ENCODE peak calls at places on chromosome 4, in five cellular contexts. X is HCT116, I is heart left ventricle, U is gastrocnemius medialis, D is transverse colon. T is an unnamed sample.
A peak's percentile ranks its signal among the peaks of the same experiment; 100 is the strongest.

GRCh38 chr4:142416121-142416520 is 430.0 kb downstream of the INPP4B start:
- DNase-seq in X (no peak), I (no peak), U (no peak), D (no peak), T (no peak)

GRCh38 chr4:1061372-1061700 is 49.9 kb downstream of the FGFRL1 start:
- DNase-seq in X (no peak), I (no peak), U (no peak), D (no peak), T (no peak)

GRCh38 chr4:139077567-139078355 is 62.2 kb downstream of the NOCT start:
- DNase-seq in X (no peak), I (no peak), U (no peak), D (no peak), T (no peak)

GRCh38 chr4:2934813-2935761 is 28.1 kb downstream of the NOP14 start:
- DNase-seq in X (peak; percentile 77), I (peak; percentile 96), U (peak; percentile 92), D (peak; percentile 98), T (peak; percentile 94)

GRCh38 chr4:99861120-99861905 is 32.9 kb downstream of the LAMTOR3 start:
- DNase-seq in X (no peak), I (no peak), U (no peak), D (no peak), T (no peak)

GRCh38 chr4:84647307-84647884 is 64.5 kb downstream of the CDS1 start:
- DNase-seq in X (no peak), I (no peak), U (no peak), D (no peak), T (no peak)

GRCh38 chr4:142530724-142531123 is 315.4 kb downstream of the INPP4B start:
- DNase-seq in X (no peak), I (no peak), U (no peak), D (no peak), T (no peak)

GRCh38 chr4:140238353-140239041 is 84.5 kb upstream of the MAML3 start:
- DNase-seq in X (no peak), I (peak; percentile 86), U (peak; percentile 90), D (peak; percentile 84), T (peak; percentile 93)

GRCh38 chr4:142705820-142706219 is 140.3 kb downstream of the INPP4B start:
- DNase-seq in X (no peak), I (no peak), U (no peak), D (no peak), T (no peak)

GRCh38 chr4:87126056-87126455 is 94.4 kb downstream of the KLHL8 start:
- DNase-seq in X (no peak), I (no peak), U (no peak), D (no peak), T (no peak)
- H3K36me3 ChIP-seq in X (no peaks in the 10 kb centered on the region), I (peaks cover 26% of the 10 kb centered on the region), U (no peaks in the 10 kb centered on the region), D (no peaks in the 10 kb centered on the region), T (no peaks in the 10 kb centered on the region)

GRCh38 chr4:103098746-103099421 is 750 bp downstream of the BDH2 start:
- DNase-seq in X (no peak), I (no peak), U (no peak), D (no peak), T (no peak)
- H3K4me3 ChIP-seq in X (no peak overlapping the region), I (peak overlapping the region; percentile 52), U (peak overlapping the region; percentile 62), D (peak overlapping the region; percentile 48), T (peak overlapping the region; percentile 43)

DNA sequence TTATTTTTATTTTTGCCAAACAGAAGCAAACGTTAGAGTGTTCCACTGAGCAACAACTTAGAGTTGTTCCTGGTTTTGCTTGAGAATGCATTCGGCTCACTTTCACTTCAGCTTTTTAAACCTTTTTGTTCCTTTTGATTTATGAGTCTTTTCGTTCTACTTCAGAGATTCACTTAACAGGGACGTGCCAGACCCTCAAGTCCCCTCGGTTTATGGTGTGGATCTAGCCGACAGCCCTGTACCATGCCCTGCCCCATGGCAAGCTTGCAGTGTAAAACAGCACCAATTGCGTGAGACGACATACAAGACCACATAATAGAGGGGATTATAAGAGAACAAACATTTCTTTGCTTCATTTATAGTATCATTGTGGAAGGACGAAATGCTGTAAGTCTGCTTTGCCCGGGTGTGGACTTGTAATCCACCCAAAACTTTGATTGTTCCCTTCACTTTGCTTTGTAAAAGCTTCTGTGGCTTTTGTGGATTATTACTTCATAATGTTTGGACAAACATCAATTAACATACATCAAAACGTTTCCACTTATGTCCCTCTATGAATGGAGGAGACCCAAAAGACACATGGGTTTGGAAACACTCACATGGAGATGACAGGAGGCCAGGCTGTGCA is 415.3 kb downstream of the SPRY1 start:
- DNase-seq in X (no peak), I (no peak), U (no peak), D (no peak), T (no peak)
- TF ChIP-seq POLR2A in X (no peak), I (no peak), U (no peak), D (no peak), T (no peak)

GRCh38 chr4:6999172-7000086 is 43.7 kb upstream of the TADA2B start:
- DNase-seq in X (peak; percentile 78), I (no peak), U (no peak), D (no peak), T (no peak)

GRCh38 chr4:7000421-7001176 is 42.6 kb upstream of the TADA2B start:
- DNase-seq in X (no peak), I (no peak), U (no peak), D (no peak), T (no peak)

GRCh38 chr4:7003176-7003878 is 39.8 kb upstream of the TADA2B start:
- DNase-seq in X (no peak), I (no peak), U (peak; percentile 61), D (no peak), T (no peak)

GRCh38 chr4:7002336-7002735 is 40.8 kb upstream of the TADA2B start:
- DNase-seq in X (no peak), I (no peak), U (no peak), D (no peak), T (no peak)

GRCh38 chr4:7001271-7001670 is 41.9 kb upstream of the TADA2B start:
- DNase-seq in X (no peak), I (no peak), U (no peak), D (no peak), T (no peak)
- H3K36me3 ChIP-seq in X (peaks cover 14% of the 10 kb centered on the region), I (peaks cover 29% of the 10 kb centered on the region), U (no peaks in the 10 kb centered on the region), D (no peaks in the 10 kb centered on the region), T (no peaks in the 10 kb centered on the region)

GRCh38 chr4:80266902-80267380 is 477 bp downstream of the FGF5 start:
- DNase-seq in X (no peak), I (no peak), U (no peak), D (no peak), T (no peak)

GRCh38 chr4:80266267-80266901 is at the start of gene FGF5:
- DNase-seq in X (no peak), I (peak; percentile 36), U (no peak), D (peak; percentile 36), T (peak; percentile 46)

GRCh38 chr4:80270321-80270720 is 3.9 kb downstream of the FGF5 start:
- DNase-seq in X (no peak), I (no peak), U (no peak), D (no peak), T (no peak)

GRCh38 chr4:80268936-80269335 is 2.5 kb downstream of the FGF5 start:
- DNase-seq in X (no peak), I (no peak), U (no peak), D (no peak), T (no peak)

GRCh38 chr4:80268081-80268823 is 1.8 kb downstream of the FGF5 start:
- DNase-seq in X (no peak), I (no peak), U (no peak), D (no peak), T (no peak)
- H3K4me3 ChIP-seq in X (no peak overlapping the region), I (no peak overlapping the region), U (no peak overlapping the region), D (no peak overlapping the region), T (no peak overlapping the region)

GRCh38 chr4:159400782-159401712 is 298.2 kb downstream of the RAPGEF2 start:
- DNase-seq in X (no peak), I (no peak), U (no peak), D (no peak), T (no peak)
- TF ChIP-seq POLR2A in X (no peak), I (no peak), U (no peak), D (no peak), T (no peak)

DNA sequence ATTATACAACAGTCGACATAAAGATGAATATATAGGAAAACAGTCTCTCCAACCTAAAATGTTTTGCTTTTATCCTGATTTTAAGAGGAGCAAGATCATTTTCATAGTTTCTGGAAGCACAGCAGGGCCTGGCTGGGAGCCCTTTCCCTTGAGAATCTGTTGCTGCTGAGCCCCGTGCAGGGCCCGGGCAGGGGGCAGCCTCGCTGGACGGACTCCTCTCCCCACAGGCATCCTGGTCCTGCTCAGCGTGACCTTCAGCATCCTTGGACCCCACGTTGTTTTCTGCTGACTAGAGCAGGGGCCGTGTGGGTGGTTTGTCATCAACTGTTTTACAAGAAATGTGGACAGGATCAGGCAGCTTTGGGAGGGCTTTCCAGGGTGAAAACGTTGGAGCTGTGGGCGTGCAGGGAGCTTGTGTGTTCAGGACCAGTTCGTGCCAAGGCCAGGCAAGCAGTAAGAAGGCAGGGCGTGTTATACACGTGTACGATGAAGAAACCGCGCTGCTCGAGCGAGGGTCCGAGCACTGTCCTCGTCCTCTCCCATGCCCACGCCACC is 25.0 kb downstream of the CPZ start:
- DNase-seq in X (no peak), I (no peak), U (no peak), D (no peak), T (no peak)
- H3K36me3 ChIP-seq in X (no peaks in the 10 kb centered on the region), I (no peaks in the 10 kb centered on the region), U (no peaks in the 10 kb centered on the region), D (no peaks in the 10 kb centered on the region), T (no peaks in the 10 kb centered on the region)

DNA sequence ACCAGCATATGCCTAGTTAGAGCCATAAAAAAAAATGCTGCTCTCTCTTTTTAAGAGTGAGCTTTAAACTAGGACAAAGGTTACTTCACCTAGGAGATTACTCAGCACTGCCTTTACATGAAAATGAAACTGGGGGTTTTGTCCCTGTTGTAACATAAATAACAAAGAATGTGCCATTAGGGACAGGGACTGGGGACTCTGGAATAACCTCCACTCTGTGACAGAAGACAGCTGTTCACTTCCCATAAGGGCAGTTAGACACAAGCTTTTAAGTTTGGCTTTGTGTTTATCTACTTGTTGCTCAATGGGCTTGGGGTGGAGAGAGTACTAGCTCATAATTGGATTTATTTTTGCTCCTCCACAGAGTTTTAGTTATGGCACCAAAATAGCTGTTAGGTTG is 11.9 kb downstream of the ENPEP start:
- DNase-seq in X (no peak), I (no peak), U (no peak), D (no peak), T (no peak)
- H3K4me3 ChIP-seq in X (no peak overlapping the region), I (no peak overlapping the region), U (peak overlapping the region; percentile 3), D (no peak overlapping the region), T (no peak overlapping the region)

GRCh38 chr4:88007304-88008132 is at the start of gene PKD2:
- DNase-seq in X (peak; percentile 32), I (peak; percentile 93), U (peak; percentile 53), D (peak; percentile 86), T (peak; percentile 93)
- TF ChIP-seq POLR2A in X (no peak), I (no peak), U (peak; percentile 68), D (peak; percentile 23), T (peak; percentile 96)